ENCODE peak calls at places on chromosomes 3 and 15, in four cellular contexts. Q is GM12892, W is BJ, B is posterior cingulate gyrus. S is an unnamed sample.

GRCh38 chr3:13296662-13297061 is 123.5 kb downstream of the NUP210 start:
- DNase-seq in Q (no peak), W (no peak), B (peak), S (no peak)

GRCh38 chr15:58524247-58524646 is 92.5 kb downstream of the LIPC start:
- DNase-seq in Q (no peak), W (no peak), B (no peak), S (no peak)

GRCh38 chr15:74780523-74780982 is 1.3 kb upstream of the CSK start:
- DNase-seq in Q (no peak), W (no peak), B (no peak), S (no peak)

GRCh38 chr3:49901351-49902339 is 2.0 kb downstream of the MST1R start:
- DNase-seq in Q (no peak), W (no peak), B (no peak), S (no peak)

GRCh38 chr3:150409125-150409526 is 1.0 kb downstream of the TSC22D2 start:
- DNase-seq in Q (no peak), W (no peak), B (no peak), S (no peak)

GRCh38 chr15:45795487-45796069 is 160.7 kb downstream of the SQOR start:
- DNase-seq in Q (no peak), W (peak), B (no peak), S (peak)

GRCh38 chr15:73753250-73754130 is at the start of gene INSYN1:
- DNase-seq in Q (no peak), W (no peak), B (peak), S (no peak)

GRCh38 chr15:60643490-60644040 is 164.6 kb upstream of the ICE2 start:
- DNase-seq in Q (no peak), W (no peak), B (no peak), S (no peak)

GRCh38 chr15:98873441-98874218 is 134.0 kb downstream of the PGPEP1L start:
- DNase-seq in Q (no peak), W (peak), B (no peak), S (no peak)